ENCODE peak calls at places on chromosome 1, in seven cellular contexts. One of them, this sample, is unnamed.

GRCh38 chr1:117501275-117501674 is 104.6 kb upstream of the TENT5C start:
- DNase-seq in ovary: no peak
- DNase-seq in right cardiac atrium: no peak
- DNase-seq in heart right ventricle: no peak
- DNase-seq in Peyer's patch: no peak
- DNase-seq in effector memory CD4-positive, alpha-beta T cell: no peak
- DNase-seq in stomach: no peak
- DNase-seq in this sample: no peak

GRCh38 chr1:31787261-31787660 is 23.1 kb upstream of the ADGRB2 start:
- DNase-seq in Peyer's patch: no peak
- DNase-seq in stomach: no peak
- DNase-seq in heart right ventricle: no peak
- DNase-seq in effector memory CD4-positive, alpha-beta T cell: no peak
- DNase-seq in right cardiac atrium: no peak
- DNase-seq in ovary: no peak
- DNase-seq in this sample: no peak

GRCh38 chr1:82934069-82934468 is 1064.9 kb downstream of the TTLL7 start:
- DNase-seq in effector memory CD4-positive, alpha-beta T cell: no peak
- DNase-seq in Peyer's patch: no peak
- DNase-seq in ovary: no peak
- DNase-seq in stomach: no peak
- DNase-seq in right cardiac atrium: peak; percentile 25
- DNase-seq in heart right ventricle: no peak
- DNase-seq in this sample: no peak

GRCh38 chr1:198165927-198166647 is 9.3 kb downstream of the NEK7 start:
- DNase-seq in effector memory CD4-positive, alpha-beta T cell: no peak
- DNase-seq in right cardiac atrium: no peak
- DNase-seq in Peyer's patch: no peak
- DNase-seq in ovary: no peak
- DNase-seq in stomach: no peak
- DNase-seq in heart right ventricle: no peak
- DNase-seq in this sample: peak; percentile 54

GRCh38 chr1:248243204-248243603 is 12.0 kb downstream of the OR2M4 start:
- DNase-seq in effector memory CD4-positive, alpha-beta T cell: no peak
- DNase-seq in Peyer's patch: no peak
- DNase-seq in right cardiac atrium: peak; percentile 12
- DNase-seq in heart right ventricle: no peak
- DNase-seq in ovary: no peak
- DNase-seq in stomach: no peak
- DNase-seq in this sample: no peak

GRCh38 chr1:44405804-44406743 is 1.0 kb downstream of the RNF220 start:
- DNase-seq in ovary: no peak
- DNase-seq in heart right ventricle: no peak
- DNase-seq in Peyer's patch: peak; percentile 47
- DNase-seq in effector memory CD4-positive, alpha-beta T cell: no peak
- DNase-seq in stomach: no peak
- DNase-seq in right cardiac atrium: no peak
- DNase-seq in this sample: peak; percentile 29

GRCh38 chr1:200916681-200917080 is 22.0 kb downstream of the INAVA start:
- DNase-seq in Peyer's patch: peak; percentile 42
- DNase-seq in stomach: no peak
- DNase-seq in heart right ventricle: no peak
- DNase-seq in ovary: no peak
- DNase-seq in effector memory CD4-positive, alpha-beta T cell: no peak
- DNase-seq in right cardiac atrium: no peak
- DNase-seq in this sample: no peak

GRCh38 chr1:156481527-156481926 is 19.0 kb downstream of the MEF2D start:
- DNase-seq in effector memory CD4-positive, alpha-beta T cell: peak; percentile 28
- DNase-seq in ovary: no peak
- DNase-seq in heart right ventricle: no peak
- DNase-seq in Peyer's patch: no peak
- DNase-seq in right cardiac atrium: no peak
- DNase-seq in stomach: no peak
- DNase-seq in this sample: no peak

GRCh38 chr1:227923353-227924167 is 24.2 kb downstream of the WNT9A start:
- DNase-seq in effector memory CD4-positive, alpha-beta T cell: no peak
- DNase-seq in right cardiac atrium: peak; percentile 7
- DNase-seq in heart right ventricle: no peak
- DNase-seq in ovary: no peak
- DNase-seq in Peyer's patch: no peak
- DNase-seq in stomach: no peak
- DNase-seq in this sample: no peak

GRCh38 chr1:226634611-226635246 is 86.2 kb downstream of the STUM start:
- DNase-seq in ovary: peak; percentile 22
- DNase-seq in Peyer's patch: peak; percentile 50
- DNase-seq in heart right ventricle: no peak
- DNase-seq in stomach: no peak
- DNase-seq in right cardiac atrium: no peak
- DNase-seq in effector memory CD4-positive, alpha-beta T cell: no peak
- DNase-seq in this sample: no peak

GRCh38 chr1:215201301-215201700 is 118.8 kb downstream of the KCNK2 start:
- DNase-seq in ovary: no peak
- DNase-seq in effector memory CD4-positive, alpha-beta T cell: no peak
- DNase-seq in stomach: no peak
- DNase-seq in Peyer's patch: no peak
- DNase-seq in heart right ventricle: no peak
- DNase-seq in right cardiac atrium: no peak
- DNase-seq in this sample: no peak

GRCh38 chr1:22787636-22788035 is 77.0 kb downstream of the EPHB2 start:
- DNase-seq in right cardiac atrium: no peak
- DNase-seq in effector memory CD4-positive, alpha-beta T cell: no peak
- DNase-seq in Peyer's patch: no peak
- DNase-seq in ovary: no peak
- DNase-seq in heart right ventricle: no peak
- DNase-seq in stomach: no peak
- DNase-seq in this sample: no peak

GRCh38 chr1:234608720-234609527 is 1.1 kb downstream of the IRF2BP2 start:
- DNase-seq in ovary: peak; percentile 60
- DNase-seq in stomach: peak; percentile 64
- DNase-seq in effector memory CD4-positive, alpha-beta T cell: peak; percentile 67
- DNase-seq in heart right ventricle: peak; percentile 62
- DNase-seq in Peyer's patch: peak; percentile 77
- DNase-seq in right cardiac atrium: peak; percentile 58
- DNase-seq in this sample: peak; percentile 83

GRCh38 chr1:13801232-13801631 is 101.2 kb downstream of the PRDM2 start:
- DNase-seq in effector memory CD4-positive, alpha-beta T cell: no peak
- DNase-seq in heart right ventricle: no peak
- DNase-seq in stomach: peak; percentile 40
- DNase-seq in right cardiac atrium: no peak
- DNase-seq in Peyer's patch: no peak
- DNase-seq in ovary: no peak
- DNase-seq in this sample: no peak

GRCh38 chr1:39048745-39049370 is 22.7 kb downstream of the NDUFS5 start:
- DNase-seq in stomach: no peak
- DNase-seq in heart right ventricle: no peak
- DNase-seq in ovary: no peak
- DNase-seq in right cardiac atrium: no peak
- DNase-seq in Peyer's patch: peak; percentile 2
- DNase-seq in effector memory CD4-positive, alpha-beta T cell: no peak
- DNase-seq in this sample: no peak

DNA sequence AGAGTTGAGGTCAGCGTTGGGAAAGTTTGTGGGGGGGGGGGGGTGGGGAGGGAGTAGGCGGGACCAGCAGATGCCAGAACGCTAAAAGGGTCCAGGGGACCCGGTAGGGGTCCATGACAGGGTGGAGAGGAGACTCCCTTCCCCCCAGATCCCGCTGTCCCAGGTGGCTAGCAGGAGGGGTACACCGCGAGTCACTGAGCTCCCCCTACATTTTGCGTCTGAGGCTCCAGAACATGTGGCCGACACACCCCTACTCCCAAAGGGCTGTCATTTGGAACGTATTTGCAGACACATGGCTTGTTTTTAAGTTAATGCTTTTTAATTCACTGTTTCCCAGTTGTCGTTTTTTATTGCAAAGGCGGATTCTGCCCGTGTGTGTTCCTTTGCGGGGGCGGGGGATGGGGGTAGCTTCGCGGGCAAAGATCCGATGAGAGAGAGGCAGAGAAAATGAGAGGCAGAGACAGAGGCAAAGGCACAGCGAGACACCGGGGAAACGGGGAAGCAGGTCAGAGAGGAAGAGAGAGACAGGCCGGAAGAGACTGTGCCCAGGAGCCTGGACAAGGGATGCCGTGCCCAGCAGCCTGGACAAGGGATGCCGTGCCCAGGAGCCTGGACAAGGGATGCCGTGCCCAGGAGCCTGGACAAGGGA is 270.2 kb downstream of the FOXD2 start:
- DNase-seq in ovary: no peak
- DNase-seq in right cardiac atrium: no peak
- DNase-seq in stomach: no peak
- DNase-seq in heart right ventricle: no peak
- DNase-seq in Peyer's patch: no peak
- DNase-seq in effector memory CD4-positive, alpha-beta T cell: no peak
- DNase-seq in this sample: no peak
- H3K27me3 ChIP-seq in ovary: no peaks in the 10 kb centered on the region
- H3K27me3 ChIP-seq in right cardiac atrium: no peaks in the 10 kb centered on the region
- H3K27me3 ChIP-seq in stomach: peaks cover 25% of the 10 kb centered on the region
- H3K27me3 ChIP-seq in heart right ventricle: peaks cover 81% of the 10 kb centered on the region
- H3K27me3 ChIP-seq in Peyer's patch: peaks cover 17% of the 10 kb centered on the region
- H3K27me3 ChIP-seq in effector memory CD4-positive, alpha-beta T cell: peaks cover 53% of the 10 kb centered on the region
- H3K27me3 ChIP-seq in this sample: peaks cover 38% of the 10 kb centered on the region

DNA sequence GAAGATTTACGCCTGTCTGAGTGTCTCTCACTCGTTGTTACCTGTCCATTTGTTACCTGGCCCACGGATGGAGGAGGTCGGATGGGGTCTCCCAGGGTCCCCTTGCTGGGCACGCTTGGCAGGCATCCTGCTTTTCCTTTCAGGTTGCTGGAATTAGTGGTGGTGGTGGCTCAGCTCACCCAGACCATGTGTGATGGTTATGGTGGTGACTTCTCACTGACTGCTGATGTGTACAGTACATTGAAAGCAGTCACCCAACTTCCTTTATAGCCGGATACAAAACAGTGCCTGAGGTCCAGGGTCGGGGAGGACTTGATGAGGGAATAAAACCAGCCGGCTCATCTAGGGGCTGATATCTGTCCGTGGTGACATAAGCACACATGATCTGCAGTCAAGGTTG is 19.5 kb downstream of the MAPKAPK2 start:
- DNase-seq in stomach: no peak
- DNase-seq in right cardiac atrium: no peak
- DNase-seq in Peyer's patch: peak; percentile 55
- DNase-seq in heart right ventricle: no peak
- DNase-seq in ovary: no peak
- DNase-seq in effector memory CD4-positive, alpha-beta T cell: no peak
- DNase-seq in this sample: no peak
- H3K4me1 ChIP-seq in stomach: peaks cover 96% of the 10 kb centered on the region
- H3K4me1 ChIP-seq in right cardiac atrium: peaks cover 68% of the 10 kb centered on the region
- H3K4me1 ChIP-seq in Peyer's patch: peaks cover 38% of the 10 kb centered on the region
- H3K4me1 ChIP-seq in heart right ventricle: peaks cover 100% of the 10 kb centered on the region
- H3K4me1 ChIP-seq in ovary: peaks cover 27% of the 10 kb centered on the region
- H3K4me1 ChIP-seq in effector memory CD4-positive, alpha-beta T cell: peaks cover 63% of the 10 kb centered on the region
- H3K4me1 ChIP-seq in this sample: peaks cover 68% of the 10 kb centered on the region

GRCh38 chr1:225366552-225366951 is 61.3 kb downstream of the LBR start:
- DNase-seq in right cardiac atrium: no peak
- DNase-seq in heart right ventricle: no peak
- DNase-seq in Peyer's patch: no peak
- DNase-seq in stomach: no peak
- DNase-seq in effector memory CD4-positive, alpha-beta T cell: no peak
- DNase-seq in ovary: no peak
- DNase-seq in this sample: no peak

GRCh38 chr1:225366016-225366415 is 61.8 kb downstream of the LBR start:
- DNase-seq in ovary: no peak
- DNase-seq in heart right ventricle: no peak
- DNase-seq in Peyer's patch: no peak
- DNase-seq in right cardiac atrium: no peak
- DNase-seq in effector memory CD4-positive, alpha-beta T cell: no peak
- DNase-seq in stomach: no peak
- DNase-seq in this sample: no peak

GRCh38 chr1:225362805-225363204 is 65.0 kb downstream of the LBR start:
- DNase-seq in effector memory CD4-positive, alpha-beta T cell: no peak
- DNase-seq in right cardiac atrium: no peak
- DNase-seq in ovary: no peak
- DNase-seq in stomach: no peak
- DNase-seq in heart right ventricle: no peak
- DNase-seq in Peyer's patch: no peak
- DNase-seq in this sample: no peak

GRCh38 chr1:225361176-225361575 is 66.7 kb downstream of the LBR start:
- DNase-seq in ovary: no peak
- DNase-seq in Peyer's patch: no peak
- DNase-seq in stomach: no peak
- DNase-seq in heart right ventricle: no peak
- DNase-seq in effector memory CD4-positive, alpha-beta T cell: no peak
- DNase-seq in right cardiac atrium: no peak
- DNase-seq in this sample: no peak

GRCh38 chr1:225364439-225364838 is 63.4 kb downstream of the LBR start:
- DNase-seq in effector memory CD4-positive, alpha-beta T cell: no peak
- DNase-seq in ovary: no peak
- DNase-seq in right cardiac atrium: no peak
- DNase-seq in Peyer's patch: no peak
- DNase-seq in stomach: no peak
- DNase-seq in heart right ventricle: no peak
- DNase-seq in this sample: no peak
- H3K27me3 ChIP-seq in effector memory CD4-positive, alpha-beta T cell: no peaks in the 10 kb centered on the region
- H3K27me3 ChIP-seq in ovary: no peaks in the 10 kb centered on the region
- H3K27me3 ChIP-seq in right cardiac atrium: no peaks in the 10 kb centered on the region
- H3K27me3 ChIP-seq in Peyer's patch: no peaks in the 10 kb centered on the region
- H3K27me3 ChIP-seq in stomach: no peaks in the 10 kb centered on the region
- H3K27me3 ChIP-seq in heart right ventricle: peaks cover 5% of the 10 kb centered on the region
- H3K27me3 ChIP-seq in this sample: no peaks in the 10 kb centered on the region

DNA sequence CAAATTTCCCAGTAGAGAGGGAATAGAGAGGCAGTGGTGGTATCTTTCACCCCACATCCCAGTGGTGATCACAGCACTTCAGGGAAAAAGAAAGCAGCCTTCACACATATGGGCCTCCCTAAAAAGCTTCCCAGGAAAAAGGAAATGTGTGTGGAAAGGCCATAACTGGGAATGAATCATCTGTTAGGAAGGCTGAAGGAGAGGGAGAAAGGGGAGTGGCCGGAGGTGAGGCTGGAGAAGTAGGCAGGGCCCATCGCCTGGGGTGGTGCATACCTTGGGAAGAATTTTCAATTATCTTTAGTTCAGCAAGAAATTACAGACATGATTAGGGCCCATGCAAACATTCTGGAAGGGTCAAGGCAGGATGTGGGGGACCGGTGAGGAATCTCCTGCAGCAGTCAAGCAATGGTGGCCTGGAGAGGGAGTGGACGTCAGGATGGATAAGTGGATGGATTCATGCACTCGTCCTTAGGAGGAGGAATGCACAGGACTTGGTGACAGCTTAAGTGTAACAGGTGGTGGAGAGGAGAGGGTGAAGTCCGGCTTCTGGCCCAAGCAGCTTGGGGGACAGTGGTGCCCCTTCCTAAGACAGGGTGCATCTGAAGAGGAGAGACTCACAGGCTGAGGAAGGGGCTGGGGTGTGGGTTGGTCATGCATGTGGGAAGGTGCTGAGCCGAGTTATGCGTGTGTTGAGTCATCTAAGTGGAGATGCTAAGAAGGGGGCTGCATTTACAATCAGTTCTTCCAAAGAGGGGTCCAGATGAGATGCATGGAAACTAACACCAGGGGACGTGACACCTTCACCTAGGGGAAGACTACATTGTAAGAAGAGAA is 17.9 kb downstream of the HIVEP3 start:
- DNase-seq in heart right ventricle: no peak
- DNase-seq in effector memory CD4-positive, alpha-beta T cell: no peak
- DNase-seq in ovary: no peak
- DNase-seq in stomach: no peak
- DNase-seq in Peyer's patch: no peak
- DNase-seq in right cardiac atrium: no peak
- DNase-seq in this sample: no peak
- H3K4me1 ChIP-seq in heart right ventricle: peaks cover 27% of the 10 kb centered on the region
- H3K4me1 ChIP-seq in effector memory CD4-positive, alpha-beta T cell: peaks cover 30% of the 10 kb centered on the region
- H3K4me1 ChIP-seq in ovary: peaks cover 6% of the 10 kb centered on the region
- H3K4me1 ChIP-seq in stomach: peaks cover 8% of the 10 kb centered on the region
- H3K4me1 ChIP-seq in Peyer's patch: no peaks in the 10 kb centered on the region
- H3K4me1 ChIP-seq in right cardiac atrium: peaks cover 20% of the 10 kb centered on the region
- H3K4me1 ChIP-seq in this sample: peaks cover 73% of the 10 kb centered on the region